ENCODE peak calls at places on chromosome 10, in ten cellular contexts. P, Q, N, T, Y, B, H, D, V and L are unnamed samples.

GRCh38 chr10:14658331-14659122 is 116.2 kb downstream of the FAM107B start:
- DNase-seq in Q (no peak), Y (no peak), H (no peak), N (no peak), D (peak; percentile 17), V (peak; percentile 19), B (no peak), T (peak; percentile 2), P (peak; percentile 15), L (no peak)

GRCh38 chr10:54880943-54881342 is 79.9 kb upstream of the PCDH15 start:
- DNase-seq in Y (no peak), P (no peak), N (no peak), Q (no peak), B (no peak), D (no peak), H (no peak), T (no peak), V (no peak), L (no peak)

GRCh38 chr10:129140861-129141260 is 326.2 kb upstream of the MGMT start:
- DNase-seq in Q (no peak), V (no peak), D (no peak), N (no peak), Y (no peak), B (no peak), T (no peak), H (no peak), P (no peak), L (no peak)

GRCh38 chr10:50379652-50380051 is 128.3 kb upstream of the ASAH2 start:
- DNase-seq in Y (no peak), Q (no peak), P (peak; percentile 22), B (no peak), V (peak; percentile 34), H (no peak), N (no peak), T (no peak), D (no peak), L (no peak)

GRCh38 chr10:22805304-22805703 is 90.9 kb upstream of the PIP4K2A start:
- DNase-seq in H (no peak), Q (no peak), N (no peak), V (peak; percentile 39), D (no peak), B (peak; percentile 62), Y (no peak), T (peak; percentile 13), P (peak; percentile 34), L (peak; percentile 8)

GRCh38 chr10:72263613-72264241 is 10.0 kb upstream of the DDIT4 start:
- DNase-seq in T (no peak), V (peak; percentile 31), Q (no peak), B (peak; percentile 81), D (no peak), H (peak; percentile 61), Y (peak; percentile 83), N (no peak), P (peak; percentile 38), L (no peak)

GRCh38 chr10:119686465-119687191 is 35.4 kb downstream of the BAG3 start:
- DNase-seq in Y (peak; percentile 15), H (peak; percentile 69), T (no peak), B (peak; percentile 36), P (peak; percentile 93), V (peak; percentile 90), D (peak; percentile 69), N (peak; percentile 76), Q (peak; percentile 70), L (peak; percentile 65)

GRCh38 chr10:47423476-47423875 is 39.4 kb upstream of the ZNF488 start:
- DNase-seq in V (no peak), P (no peak), H (no peak), Q (no peak), Y (no peak), B (no peak), T (no peak), D (no peak), N (no peak), L (no peak)

GRCh38 chr10:60140681-60141632 is 234.6 kb upstream of the CCDC6 start:
- DNase-seq in P (peak; percentile 51), D (peak; percentile 30), H (no peak), V (peak; percentile 61), B (peak; percentile 48), N (no peak), Y (peak; percentile 81), Q (no peak), T (no peak), L (no peak)

GRCh38 chr10:25556457-25556856 is 377.6 kb upstream of the MYO3A start:
- DNase-seq in B (no peak), Y (no peak), N (no peak), H (no peak), P (peak; percentile 98), Q (no peak), D (peak; percentile 33), T (peak; percentile 18), V (peak; percentile 95), L (no peak)

GRCh38 chr10:102603946-102604345 is 40.3 kb upstream of the TRIM8 start:
- DNase-seq in V (peak; percentile 65), H (no peak), N (no peak), T (no peak), Y (no peak), D (no peak), P (peak; percentile 69), Q (no peak), B (no peak), L (no peak)

GRCh38 chr10:17649836-17650235 is 5.9 kb downstream of the STAM start:
- DNase-seq in B (no peak), Y (no peak), D (no peak), N (no peak), T (no peak), Q (no peak), V (peak; percentile 23), P (no peak), H (no peak), L (no peak)

GRCh38 chr10:80662429-80663211 is 124.9 kb downstream of the SH2D4B start:
- DNase-seq in D (peak; percentile 79), B (no peak), V (peak; percentile 85), N (peak; percentile 55), Y (peak; percentile 32), P (peak; percentile 82), H (peak; percentile 53), Q (peak; percentile 55), T (peak; percentile 39), L (peak; percentile 85)

GRCh38 chr10:89342219-89342966 is 14.6 kb downstream of the IFIT3 start:
- DNase-seq in N (no peak), V (peak; percentile 88), Q (no peak), B (no peak), D (no peak), T (no peak), H (no peak), Y (no peak), P (peak; percentile 95), L (peak; percentile 66)

GRCh38 chr10:43417950-43418768 is 9.2 kb upstream of the HNRNPF start:
- DNase-seq in T (no peak), P (no peak), D (no peak), N (no peak), Y (no peak), V (no peak), B (no peak), Q (no peak), H (peak; percentile 51), L (no peak)

GRCh38 chr10:422675-423074 is 266.8 kb downstream of the DIP2C start:
- DNase-seq in Y (no peak), V (no peak), H (no peak), P (no peak), B (no peak), D (no peak), Q (no peak), N (no peak), T (no peak), L (no peak)

GRCh38 chr10:103154464-103155299 is 38.4 kb downstream of the NT5C2 start:
- DNase-seq in D (no peak), B (no peak), N (no peak), H (no peak), P (peak; percentile 63), V (peak; percentile 55), Y (no peak), T (no peak), Q (no peak), L (no peak)

GRCh38 chr10:1544929-1545328 is 192.4 kb downstream of the ADARB2 start:
- DNase-seq in D (no peak), V (no peak), B (peak; percentile 15), Y (no peak), P (no peak), Q (no peak), N (no peak), H (no peak), T (no peak), L (no peak)

GRCh38 chr10:6297951-6298381 is 95.2 kb downstream of the PFKFB3 start:
- DNase-seq in Q (no peak), D (no peak), V (no peak), T (no peak), H (no peak), P (no peak), B (no peak), N (no peak), Y (no peak), L (no peak)